ENCODE peak calls at places on chromosomes 16 and 17, in five cellular contexts. One of them, this sample, is unnamed.

GRCh38 chr16:88591577-88592021 is 21.4 kb downstream of the ZC3H18 start:
- DNase-seq in stimulated activated CD8-positive, alpha-beta memory T cell treated with anti-CD3 and anti-CD28 coated beads, Interleukin-15, amount 100 ng/mL, for 4 hours: peak
- DNase-seq in GOT3: no peak
- DNase-seq in neuronal stem cell: no peak
- DNase-seq in NCI-H1436 treated with DMSO at 0.1 percent for 48 hours: no peak
- DNase-seq in this sample: no peak

GRCh38 chr16:55900616-55901393 is 25.6 kb upstream of the CES5A start:
- DNase-seq in NCI-H1436 treated with DMSO at 0.1 percent for 48 hours: no peak
- DNase-seq in GOT3: no peak
- DNase-seq in stimulated activated CD8-positive, alpha-beta memory T cell treated with anti-CD3 and anti-CD28 coated beads, Interleukin-15, amount 100 ng/mL, for 4 hours: no peak
- DNase-seq in neuronal stem cell: no peak
- DNase-seq in this sample: no peak

GRCh38 chr17:9729735-9730420 is 61.5 kb downstream of the DHRS7C start:
- DNase-seq in NCI-H1436 treated with DMSO at 0.1 percent for 48 hours: no peak
- DNase-seq in neuronal stem cell: no peak
- DNase-seq in GOT3: no peak
- DNase-seq in stimulated activated CD8-positive, alpha-beta memory T cell treated with anti-CD3 and anti-CD28 coated beads, Interleukin-15, amount 100 ng/mL, for 4 hours: no peak
- DNase-seq in this sample: no peak

GRCh38 chr17:53924530-53925455 is 102.1 kb downstream of the KIF2B start:
- DNase-seq in stimulated activated CD8-positive, alpha-beta memory T cell treated with anti-CD3 and anti-CD28 coated beads, Interleukin-15, amount 100 ng/mL, for 4 hours: no peak
- DNase-seq in neuronal stem cell: peak
- DNase-seq in NCI-H1436 treated with DMSO at 0.1 percent for 48 hours: no peak
- DNase-seq in GOT3: no peak
- DNase-seq in this sample: no peak

GRCh38 chr17:7714721-7715594 is 2.6 kb upstream of the DNAH2 start:
- DNase-seq in GOT3: no peak
- DNase-seq in stimulated activated CD8-positive, alpha-beta memory T cell treated with anti-CD3 and anti-CD28 coated beads, Interleukin-15, amount 100 ng/mL, for 4 hours: no peak
- DNase-seq in neuronal stem cell: no peak
- DNase-seq in NCI-H1436 treated with DMSO at 0.1 percent for 48 hours: no peak
- DNase-seq in this sample: no peak

GRCh38 chr17:79097226-79098055 is 22.8 kb downstream of the ENGASE start:
- DNase-seq in stimulated activated CD8-positive, alpha-beta memory T cell treated with anti-CD3 and anti-CD28 coated beads, Interleukin-15, amount 100 ng/mL, for 4 hours: no peak
- DNase-seq in NCI-H1436 treated with DMSO at 0.1 percent for 48 hours: no peak
- DNase-seq in neuronal stem cell: no peak
- DNase-seq in GOT3: no peak
- DNase-seq in this sample: no peak

GRCh38 chr16:20352615-20353014 is at the start of gene UMOD:
- DNase-seq in GOT3: no peak
- DNase-seq in NCI-H1436 treated with DMSO at 0.1 percent for 48 hours: no peak
- DNase-seq in stimulated activated CD8-positive, alpha-beta memory T cell treated with anti-CD3 and anti-CD28 coated beads, Interleukin-15, amount 100 ng/mL, for 4 hours: no peak
- DNase-seq in neuronal stem cell: no peak
- DNase-seq in this sample: no peak

GRCh38 chr17:74785096-74785980 is 9.2 kb upstream of the NAT9 start:
- DNase-seq in stimulated activated CD8-positive, alpha-beta memory T cell treated with anti-CD3 and anti-CD28 coated beads, Interleukin-15, amount 100 ng/mL, for 4 hours: no peak
- DNase-seq in NCI-H1436 treated with DMSO at 0.1 percent for 48 hours: no peak
- DNase-seq in neuronal stem cell: no peak
- DNase-seq in GOT3: no peak
- DNase-seq in this sample: no peak

GRCh38 chr16:69179255-69180010 is 7.5 kb upstream of the SNTB2 start:
- DNase-seq in stimulated activated CD8-positive, alpha-beta memory T cell treated with anti-CD3 and anti-CD28 coated beads, Interleukin-15, amount 100 ng/mL, for 4 hours: no peak
- DNase-seq in GOT3: no peak
- DNase-seq in neuronal stem cell: no peak
- DNase-seq in NCI-H1436 treated with DMSO at 0.1 percent for 48 hours: no peak
- DNase-seq in this sample: no peak

GRCh38 chr17:38606646-38607611 is 1.2 kb upstream of the SRCIN1 start:
- DNase-seq in neuronal stem cell: no peak
- DNase-seq in NCI-H1436 treated with DMSO at 0.1 percent for 48 hours: no peak
- DNase-seq in stimulated activated CD8-positive, alpha-beta memory T cell treated with anti-CD3 and anti-CD28 coated beads, Interleukin-15, amount 100 ng/mL, for 4 hours: no peak
- DNase-seq in GOT3: no peak
- DNase-seq in this sample: no peak

GRCh38 chr16:48556913-48557351 is 53.0 kb downstream of the N4BP1 start:
- DNase-seq in stimulated activated CD8-positive, alpha-beta memory T cell treated with anti-CD3 and anti-CD28 coated beads, Interleukin-15, amount 100 ng/mL, for 4 hours: no peak
- DNase-seq in GOT3: no peak
- DNase-seq in neuronal stem cell: no peak
- DNase-seq in NCI-H1436 treated with DMSO at 0.1 percent for 48 hours: no peak
- DNase-seq in this sample: no peak

GRCh38 chr16:2987854-2988253 is 7.6 kb upstream of the PKMYT1 start:
- DNase-seq in stimulated activated CD8-positive, alpha-beta memory T cell treated with anti-CD3 and anti-CD28 coated beads, Interleukin-15, amount 100 ng/mL, for 4 hours: no peak
- DNase-seq in neuronal stem cell: no peak
- DNase-seq in NCI-H1436 treated with DMSO at 0.1 percent for 48 hours: no peak
- DNase-seq in GOT3: no peak
- DNase-seq in this sample: no peak

This sample was measured in NCI-H1417 treated with DMSO at 0.1 percent for 48 hours.